ENCODE peak calls at places on chromosomes 1 and 21, in nine cellular contexts. E is thoracic aorta; T is MCF 10A; D is activated effector memory CD4-positive, alpha-beta T cell treated with Interleukin-2 at 50 U/mL for 16 hours; L is stimulated activated CD4-positive, alpha-beta T cell treated with anti-CD3 and anti-CD28 coated beads, Interleukin-15, amount 100 ng/mL, for 1 hour; W is occipital lobe; B is substantia nigra; J is stimulated activated CD8-positive, alpha-beta memory T cell treated with anti-CD3 and anti-CD28 coated beads, Interleukin-15, amount 100 ng/mL, for 4 hours; C is NCI-H446 treated with DMSO at 0.1 percent for 48 hours. F is an unnamed sample.

GRCh38 chr1:48036693-48037386 is 39.7 kb upstream of the TRABD2B start:
- DNase-seq in E (no peak), T (no peak), D (no peak), L (no peak), W (no peak), B (no peak), J (no peak), C (no peak), F (no peak)

GRCh38 chr21:41029573-41029972 is 138.4 kb upstream of the BACE2 start:
- DNase-seq in E (no peak), T (no peak), D (no peak), L (no peak), W (no peak), B (no peak), J (no peak), C (no peak), F (no peak)

GRCh38 chr1:158112994-158113758 is 67.5 kb upstream of the CD1D start:
- DNase-seq in E (no peak), T (no peak), D (no peak), L (peak; percentile 29), W (no peak), B (no peak), J (no peak), C (no peak), F (no peak)

GRCh38 chr1:9651565-9652378 is at the start of gene PIK3CD:
- DNase-seq in E (no peak), T (no peak), D (peak; percentile 36), L (no peak), W (no peak), B (no peak), J (no peak), C (no peak), F (no peak)

GRCh38 chr1:3910049-3910731 is 10.1 kb upstream of the C1orf174 start:
- DNase-seq in E (no peak), T (no peak), D (no peak), L (no peak), W (no peak), B (no peak), J (no peak), C (no peak), F (no peak)

GRCh38 chr21:36193200-36193599 is 36.6 kb downstream of the DOP1B start:
- DNase-seq in E (no peak), T (no peak), D (no peak), L (no peak), W (no peak), B (no peak), J (no peak), C (no peak), F (no peak)

GRCh38 chr1:71717186-71717585 is 565.2 kb downstream of the NEGR1 start:
- DNase-seq in E (no peak), T (no peak), D (no peak), L (no peak), W (no peak), B (no peak), J (no peak), C (no peak), F (no peak)

GRCh38 chr1:18110968-18111367 is 3.4 kb downstream of the IGSF21 start:
- DNase-seq in E (no peak), T (no peak), D (no peak), L (no peak), W (peak; percentile 25), B (peak; percentile 18), J (no peak), C (no peak), F (no peak)

GRCh38 chr21:45470087-45470515 is 65.1 kb downstream of the COL18A1 start:
- DNase-seq in E (no peak), T (no peak), D (no peak), L (no peak), W (no peak), B (no peak), J (no peak), C (no peak), F (no peak)

GRCh38 chr1:27522148-27522859 is 32.3 kb upstream of the WASF2 start:
- DNase-seq in E (no peak), T (peak; percentile 64), D (peak; percentile 63), L (peak; percentile 50), W (peak; percentile 69), B (no peak), J (no peak), C (no peak), F (no peak)

GRCh38 chr1:110673805-110674336 is 869 bp downstream of the KCNA3 start:
- DNase-seq in E (no peak), T (no peak), D (peak; percentile 18), L (peak; percentile 14), W (no peak), B (no peak), J (no peak), C (no peak), F (no peak)

GRCh38 chr1:202255343-202255742 is 61.7 kb downstream of the LGR6 start:
- DNase-seq in E (no peak), T (no peak), D (no peak), L (no peak), W (no peak), B (no peak), J (no peak), C (no peak), F (no peak)

GRCh38 chr1:212671342-212672031 is 28.2 kb downstream of the BATF3 start:
- DNase-seq in E (no peak), T (peak; percentile 95), D (no peak), L (no peak), W (peak; percentile 67), B (peak; percentile 44), J (no peak), C (peak; percentile 39), F (no peak)

GRCh38 chr1:91804546-91805023 is 81.4 kb downstream of the TGFBR3 start:
- DNase-seq in E (no peak), T (peak; percentile 88), D (peak; percentile 74), L (peak; percentile 26), W (no peak), B (no peak), J (peak; percentile 48), C (no peak), F (no peak)

GRCh38 chr1:7827134-7827955 is 25.5 kb downstream of the UTS2 start:
- DNase-seq in E (no peak), T (no peak), D (peak; percentile 21), L (peak; percentile 17), W (no peak), B (peak; percentile 8), J (no peak), C (no peak), F (no peak)